ENCODE peak calls at places on chromosomes 6 and 20, in five cellular contexts. P, Y, S, Z and N are unnamed samples.

GRCh38 chr6:13924146-13924948 is 405 bp upstream of the RNF182 start:
- DNase-seq in P (no peak), S (peak), Y (peak), Z (peak), N (no peak)

GRCh38 chr20:38165089-38165965 is at the start of gene TGM2:
- DNase-seq in S (peak), P (no peak), Y (no peak), Z (peak), N (peak)

GRCh38 chr6:146357578-146358340 is 185.9 kb upstream of the RAB32 start:
- DNase-seq in P (peak), Z (peak), S (peak), Y (no peak), N (no peak)

GRCh38 chr20:20360464-20360863 is 7.4 kb upstream of the INSM1 start:
- DNase-seq in Y (no peak), S (peak), Z (peak), P (peak), N (no peak)

GRCh38 chr6:141552463-141552862 is 580.3 kb upstream of the GJE1 start:
- DNase-seq in P (peak), Y (no peak), S (peak), Z (no peak), N (no peak)

GRCh38 chr6:46746691-46747090 is at the start of gene ANKRD66:
- DNase-seq in Z (no peak), Y (no peak), P (no peak), S (no peak), N (no peak)

GRCh38 chr6:111874030-111874425 is 776 bp upstream of the FYN start:
- DNase-seq in Y (no peak), P (no peak), Z (no peak), S (no peak), N (peak)

GRCh38 chr6:77425676-77426075 is 37.6 kb downstream of the HTR1B start:
- DNase-seq in P (no peak), Z (no peak), S (peak), Y (no peak), N (no peak)

GRCh38 chr20:50475879-50476292 is 34.3 kb upstream of the PTPN1 start:
- DNase-seq in Z (peak), Y (no peak), P (peak), S (peak), N (no peak)